ENCODE peak calls at places on chromosome 19, in six cellular contexts. R is K562, D is GM12878, H is HepG2, G is H1, M is HCT116. S is an unnamed sample.

GRCh38 chr19:44306283-44306682 is 1.5 kb upstream of the ZNF235 start:
- DNase-seq in R (no peak), H (no peak), G (no peak), D (no peak), M (no peak), S (no peak)

GRCh38 chr19:872266-872951 is 12.9 kb downstream of the CFD start:
- DNase-seq in G (no peak), M (peak; percentile 61), R (peak; percentile 76), D (peak; percentile 36), H (no peak), S (no peak)

GRCh38 chr19:51158474-51159129 is 16.5 kb downstream of the SIGLEC7 start:
- DNase-seq in H (peak; percentile 42), D (no peak), R (peak; percentile 79), G (peak; percentile 56), M (peak; percentile 36), S (peak; percentile 47)

GRCh38 chr19:2334986-2335846 is 6.7 kb downstream of the SPPL2B start:
- DNase-seq in H (no peak), G (no peak), M (no peak), R (peak; percentile 73), D (no peak), S (peak; percentile 61)

GRCh38 chr19:18469245-18470107 is 31.5 kb upstream of the ISYNA1 start:
- DNase-seq in G (peak; percentile 53), H (peak; percentile 85), R (peak; percentile 80), D (no peak), M (peak; percentile 32), S (peak; percentile 82)

GRCh38 chr19:7373862-7374261 is 25.1 kb downstream of the ARHGEF18 start:
- DNase-seq in M (peak; percentile 62), H (peak; percentile 35), D (no peak), R (no peak), G (no peak), S (no peak)

GRCh38 chr19:58033741-58034475 is at the start of gene ZSCAN1:
- DNase-seq in R (no peak), G (peak; percentile 70), M (no peak), D (no peak), H (no peak), S (peak; percentile 92)

GRCh38 chr19:10424011-10424637 is 3.8 kb downstream of the PDE4A start:
- DNase-seq in H (peak; percentile 58), M (no peak), G (no peak), D (no peak), R (peak; percentile 76), S (peak; percentile 97)

GRCh38 chr19:18940791-18941627 is at the start of gene HOMER3:
- DNase-seq in H (no peak), R (peak; percentile 95), D (no peak), M (no peak), G (no peak), S (peak; percentile 99)

GRCh38 chr19:44671400-44671799 is at the start of gene CEACAM19:
- DNase-seq in R (no peak), H (no peak), G (no peak), D (no peak), M (no peak), S (no peak)

GRCh38 chr19:38656171-38656981 is 8.9 kb downstream of the ACTN4 start:
- DNase-seq in R (no peak), G (no peak), M (no peak), H (peak; percentile 95), D (no peak), S (no peak)

GRCh38 chr19:45601115-45601514 is 897 bp downstream of the GPR4 start:
- DNase-seq in D (no peak), G (no peak), R (no peak), H (no peak), M (no peak), S (no peak)

GRCh38 chr19:13610042-13610691 is 103.9 kb upstream of the CACNA1A start:
- DNase-seq in R (no peak), M (no peak), H (no peak), D (no peak), G (no peak), S (no peak)

GRCh38 chr19:48868196-48868886 is at the start of gene PLEKHA4:
- DNase-seq in R (peak; percentile 61), H (no peak), M (no peak), G (no peak), D (no peak), S (peak; percentile 63)

GRCh38 chr19:7970716-7971448 is 27.4 kb upstream of the TIMM44 start:
- DNase-seq in G (peak; percentile 34), D (no peak), M (peak; percentile 8), R (peak; percentile 64), H (peak; percentile 47), S (peak; percentile 81)

GRCh38 chr19:2046046-2046907 is 4.8 kb downstream of the MKNK2 start:
- DNase-seq in G (no peak), H (no peak), R (peak; percentile 16), D (no peak), M (no peak), S (no peak)

GRCh38 chr19:46487802-46488445 is 7.7 kb downstream of the PNMA8B start:
- DNase-seq in R (peak; percentile 74), M (peak; percentile 29), G (peak; percentile 39), D (no peak), H (peak; percentile 46), S (peak; percentile 89)

GRCh38 chr19:33332248-33332647 is 29.9 kb upstream of the CEBPA start:
- DNase-seq in M (no peak), G (no peak), H (no peak), R (no peak), D (no peak), S (no peak)

GRCh38 chr19:13032837-13033236 is 37.6 kb downstream of the NFIX start:
- DNase-seq in G (no peak), R (no peak), D (no peak), H (no peak), M (no peak), S (no peak)

GRCh38 chr19:40284251-40284500 is 969 bp downstream of the AKT2 start:
- DNase-seq in D (no peak), H (no peak), M (no peak), G (no peak), R (no peak), S (no peak)

GRCh38 chr19:52963229-52963760 is 614 bp upstream of the ZNF816 start:
- DNase-seq in M (no peak), R (no peak), D (no peak), G (no peak), H (peak; percentile 2), S (peak; percentile 53)

GRCh38 chr19:31506102-31506501 is 156.9 kb upstream of the TSHZ3 start:
- DNase-seq in R (no peak), M (no peak), G (no peak), D (no peak), H (no peak), S (no peak)

GRCh38 chr19:55688422-55689218 is 13.6 kb downstream of the EPN1 start:
- DNase-seq in H (no peak), M (no peak), G (no peak), D (no peak), R (peak; percentile 71), S (no peak)

GRCh38 chr19:12331211-12331941 is 2.1 kb downstream of the ZNF563 start:
- DNase-seq in D (peak; percentile 82), H (peak; percentile 96), M (no peak), G (no peak), R (no peak), S (no peak)

GRCh38 chr19:56141416-56141992 is 417 bp downstream of the ZNF444 start:
- DNase-seq in D (no peak), R (no peak), G (no peak), M (no peak), H (no peak), S (no peak)

GRCh38 chr19:1133471-1133929 is 29.7 kb downstream of the GPX4 start:
- DNase-seq in G (no peak), R (peak; percentile 85), D (peak; percentile 79), M (peak; percentile 34), H (no peak), S (peak; percentile 70)

GRCh38 chr19:45424191-45425058 is 708 bp upstream of the ERCC1 start:
- DNase-seq in M (peak; percentile 91), H (peak; percentile 86), G (no peak), D (no peak), R (peak; percentile 69), S (peak; percentile 67)

GRCh38 chr19:9205506-9206113 is 13.8 kb downstream of the OR7D4 start:
- DNase-seq in H (peak; percentile 33), R (peak; percentile 57), G (peak; percentile 34), D (no peak), M (peak; percentile 34), S (peak; percentile 55)

GRCh38 chr19:38044267-38045111 is 137.5 kb downstream of the SIPA1L3 start:
- DNase-seq in M (no peak), G (no peak), H (no peak), R (no peak), D (no peak), S (no peak)

GRCh38 chr19:53394974-53395839 is at the start of gene ZNF765:
- DNase-seq in R (peak; percentile 96), H (peak; percentile 79), M (peak; percentile 68), G (peak; percentile 47), D (peak; percentile 55), S (peak; percentile 96)

DNA sequence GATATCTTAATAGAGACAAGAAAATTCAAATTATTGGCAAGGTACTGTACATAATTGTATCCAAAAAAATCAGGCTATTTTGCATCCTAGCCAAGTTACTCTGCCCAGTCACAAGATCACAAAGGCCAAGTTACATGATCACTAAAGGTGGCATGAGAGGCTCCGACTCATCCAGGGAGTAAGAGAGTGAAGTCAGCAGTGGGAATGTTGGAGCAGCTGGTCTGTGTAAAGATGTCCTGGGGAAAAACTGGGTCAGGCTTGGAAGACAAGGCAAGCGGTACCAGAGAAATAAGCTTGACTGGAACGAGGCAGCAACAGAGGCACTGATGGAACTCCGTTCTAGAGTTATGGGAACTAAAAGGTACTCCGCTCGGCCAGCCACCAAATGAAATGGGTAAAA is 50.2 kb upstream of the PSG2 start:
- DNase-seq in M (no peak), G (no peak), H (no peak), D (no peak), R (no peak), S (no peak)
- TF ChIP-seq MAX in M (no peak), G (no peak), H (no peak), D (no peak), R (no peak), S (no peak)

DNA sequence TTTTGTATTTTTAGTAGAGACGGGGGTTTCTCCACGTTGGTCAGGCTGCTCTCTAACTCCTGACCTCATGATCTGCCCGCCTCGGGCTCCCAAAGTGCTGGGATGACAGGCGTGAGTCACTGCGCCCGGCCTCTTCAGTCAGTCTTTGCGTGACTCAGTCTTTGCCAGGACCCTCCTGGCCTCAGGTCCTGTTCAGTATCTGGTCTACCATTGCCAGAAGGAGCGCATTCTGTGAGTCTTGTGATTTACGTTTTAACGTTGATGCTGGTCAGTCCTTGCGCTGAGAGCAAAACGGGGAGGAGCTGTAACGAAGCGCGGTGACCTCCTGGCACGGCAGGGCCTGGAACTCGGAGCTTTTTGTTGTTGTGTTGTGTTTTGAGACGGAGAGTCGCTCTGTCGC is 7.6 kb upstream of the HMG20B start:
- DNase-seq in D (no peak), G (no peak), M (peak; percentile 81), R (no peak), H (peak; percentile 46), S (no peak)
- TF ChIP-seq SIN3A in D (no peak), G (no peak), M (peak; percentile 58), R (no peak), H (no peak), S (no peak)

GRCh38 chr19:17125728-17126677 is 50.4 kb downstream of the MYO9B start:
- DNase-seq in G (no peak), H (no peak), D (peak; percentile 79), M (no peak), R (no peak), S (peak; percentile 83)
- TF ChIP-seq MAX in G (no peak), H (no peak), D (peak; percentile 60), M (no peak), R (no peak), S (no peak)

GRCh38 chr19:35124098-35125060 is 8.8 kb downstream of the FXYD3 start:
- DNase-seq in M (peak; percentile 70), H (no peak), G (no peak), R (peak; percentile 99), D (peak; percentile 76), S (peak; percentile 98)
- TF ChIP-seq SIN3A in M (no peak), H (no peak), G (no peak), R (no peak), D (no peak), S (no peak)